ENCODE peak calls at places on chromosome 13, in nine cellular contexts. P is hippocampal formation; W is stimulated activated naive B cell treated with anti-CD40 and anti-IgM and Interleukin-4, amounts not matched to agents 10 μg/mL and 1 μg/mL and 100 μg/mL, for 72 hours; X is endothelial cell; J is T-cell; O is astrocyte; Z is NCI-H146; T is foreskin fibroblast; Y is KBM-7. B is an unnamed sample.

GRCh38 chr13:110398564-110399507 is 91.8 kb downstream of the COL4A2 start:
- DNase-seq in P (no peak), W (no peak), X (no peak), J (no peak), O (peak; percentile 93), Z (no peak), T (no peak), Y (no peak), B (no peak)

GRCh38 chr13:78827471-78827870 is 168.5 kb upstream of the OBI1 start:
- DNase-seq in P (no peak), W (no peak), X (no peak), J (no peak), O (no peak), Z (no peak), T (no peak), Y (no peak), B (no peak)

GRCh38 chr13:23561261-23561660 is 9.0 kb upstream of the TNFRSF19 start:
- DNase-seq in P (no peak), W (no peak), X (no peak), J (no peak), O (no peak), Z (no peak), T (no peak), Y (no peak), B (peak; percentile 42)

GRCh38 chr13:31485183-31485582 is 254.1 kb upstream of the RXFP2 start:
- DNase-seq in P (no peak), W (no peak), X (no peak), J (no peak), O (no peak), Z (no peak), T (peak; percentile 41), Y (no peak), B (no peak)

GRCh38 chr13:90591927-90592268 is 755.6 kb upstream of the MIR17HG start:
- DNase-seq in P (no peak), W (no peak), X (peak; percentile 12), J (no peak), O (no peak), Z (peak; percentile 3), T (no peak), Y (peak; percentile 49), B (no peak)

GRCh38 chr13:43132228-43132627 is 108.8 kb downstream of the DNAJC15 start:
- DNase-seq in P (peak; percentile 11), W (no peak), X (peak; percentile 23), J (no peak), O (peak; percentile 36), Z (peak; percentile 57), T (peak; percentile 10), Y (no peak), B (peak; percentile 42)

GRCh38 chr13:63614874-63615612 is 2199.4 kb upstream of the PCDH20 start:
- DNase-seq in P (no peak), W (no peak), X (no peak), J (no peak), O (no peak), Z (no peak), T (no peak), Y (no peak), B (no peak)

GRCh38 chr13:98930014-98930625 is 47.7 kb downstream of the DOCK9 start:
- DNase-seq in P (peak; percentile 17), W (peak; percentile 12), X (peak; percentile 40), J (no peak), O (no peak), Z (no peak), T (no peak), Y (no peak), B (no peak)

GRCh38 chr13:114007566-114007965 is 33.7 kb upstream of the C13orf46 start:
- DNase-seq in P (no peak), W (no peak), X (no peak), J (no peak), O (no peak), Z (no peak), T (no peak), Y (no peak), B (no peak)

GRCh38 chr13:34577051-34577450 is 365.0 kb upstream of the NBEA start:
- DNase-seq in P (no peak), W (no peak), X (no peak), J (no peak), O (peak; percentile 70), Z (no peak), T (no peak), Y (no peak), B (no peak)

GRCh38 chr13:34076943-34077703 is 259.2 kb downstream of the RFC3 start:
- DNase-seq in P (peak; percentile 47), W (no peak), X (no peak), J (no peak), O (peak; percentile 70), Z (peak; percentile 48), T (peak; percentile 69), Y (no peak), B (no peak)

GRCh38 chr13:77828815-77829214 is 89.8 kb downstream of the EDNRB start:
- DNase-seq in P (no peak), W (no peak), X (no peak), J (no peak), O (no peak), Z (no peak), T (no peak), Y (no peak), B (no peak)

GRCh38 chr13:76016799-76017198 is 380.7 kb downstream of the LMO7 start:
- DNase-seq in P (no peak), W (peak; percentile 1), X (peak; percentile 51), J (no peak), O (no peak), Z (peak; percentile 38), T (no peak), Y (peak; percentile 40), B (peak; percentile 21)

GRCh38 chr13:97742084-97742483 is 211.4 kb upstream of the IPO5 start:
- DNase-seq in P (no peak), W (no peak), X (no peak), J (no peak), O (no peak), Z (no peak), T (no peak), Y (no peak), B (no peak)

GRCh38 chr13:53719281-53719680 is 690.7 kb downstream of the OLFM4 start:
- DNase-seq in P (no peak), W (no peak), X (no peak), J (no peak), O (no peak), Z (no peak), T (no peak), Y (no peak), B (no peak)

GRCh38 chr13:27599845-27600553 is 20.3 kb downstream of the LNX2 start:
- DNase-seq in P (no peak), W (no peak), X (no peak), J (no peak), O (peak; percentile 81), Z (no peak), T (peak; percentile 72), Y (no peak), B (no peak)

GRCh38 chr13:79943633-79944032 is 397.3 kb downstream of the SPRY2 start:
- DNase-seq in P (no peak), W (no peak), X (no peak), J (no peak), O (no peak), Z (no peak), T (peak; percentile 34), Y (no peak), B (no peak)

GRCh38 chr13:93758575-93758974 is 532.0 kb downstream of the GPC6 start:
- DNase-seq in P (no peak), W (no peak), X (no peak), J (no peak), O (peak; percentile 29), Z (no peak), T (peak; percentile 20), Y (no peak), B (no peak)